ENCODE peak calls at places on chromosomes 7 and 10, in four cellular contexts. K, Q, R and J are unnamed samples.

GRCh38 chr7:55552320-55553086 is 19.8 kb downstream of the VOPP1 start:
- DNase-seq in R (peak), K (no peak), Q (peak), J (peak)

GRCh38 chr7:55387062-55387965 is 22.2 kb downstream of the LANCL2 start:
- DNase-seq in Q (no peak), R (no peak), K (no peak), J (peak)

GRCh38 chr7:141737118-141737835 is 881 bp upstream of the SSBP1 start:
- DNase-seq in Q (peak), K (no peak), R (no peak), J (peak)

GRCh38 chr7:111647881-111648280 is 85.6 kb upstream of the IMMP2L start:
- DNase-seq in K (no peak), Q (no peak), R (no peak), J (no peak)

GRCh38 chr10:6473430-6473829 is 106.6 kb downstream of the PRKCQ start:
- DNase-seq in R (no peak), K (no peak), Q (no peak), J (no peak)

GRCh38 chr10:6493521-6494451 is 86.3 kb downstream of the PRKCQ start:
- DNase-seq in R (no peak), K (no peak), Q (no peak), J (no peak)

GRCh38 chr10:17088118-17088806 is 41.3 kb downstream of the CUBN start:
- DNase-seq in Q (no peak), R (no peak), K (no peak), J (no peak)

GRCh38 chr10:71244638-71245419 is 32.5 kb downstream of the UNC5B start:
- DNase-seq in R (no peak), Q (peak), K (no peak), J (peak)

GRCh38 chr7:158904599-158904998 is 48.2 kb downstream of the DYNC2I1 start:
- DNase-seq in R (no peak), K (no peak), Q (no peak), J (no peak)

GRCh38 chr10:79262959-79263746 is 84.1 kb upstream of the PPIF start:
- DNase-seq in R (no peak), Q (no peak), K (no peak), J (no peak)

GRCh38 chr10:28332699-28333098 is 29.8 kb upstream of the MPP7 start:
- DNase-seq in K (no peak), Q (no peak), R (no peak), J (no peak)

GRCh38 chr7:143171697-143172096 is 11.5 kb upstream of the TAS2R39 start:
- DNase-seq in R (no peak), Q (no peak), K (no peak), J (peak)